ENCODE peak calls at places on chromosomes 2 and 18, in nine cellular contexts. One of them, this sample, is unnamed.
A peak's percentile ranks its signal among the peaks of the same experiment; 100 is the strongest.

GRCh38 chr2:100297511-100297910 is 24.8 kb downstream of the LONRF2 start:
- DNase-seq in tibial artery: no peak
- DNase-seq in H9: no peak
- DNase-seq in sigmoid colon: no peak
- DNase-seq in cardiac muscle cell: no peak
- DNase-seq in endothelial cell of umbilical vein: no peak
- DNase-seq in psoas muscle: no peak
- DNase-seq in breast epithelium: no peak
- DNase-seq in neural progenitor cell: no peak
- DNase-seq in this sample: no peak

GRCh38 chr2:3522851-3523481 is 3.6 kb upstream of the ADI1 start:
- DNase-seq in tibial artery: no peak
- DNase-seq in H9: no peak
- DNase-seq in sigmoid colon: peak; percentile 83
- DNase-seq in cardiac muscle cell: no peak
- DNase-seq in endothelial cell of umbilical vein: peak; percentile 75
- DNase-seq in psoas muscle: peak; percentile 49
- DNase-seq in breast epithelium: no peak
- DNase-seq in neural progenitor cell: no peak
- DNase-seq in this sample: peak; percentile 82

GRCh38 chr2:107751936-107752335 is 74.8 kb upstream of the RGPD4 start:
- DNase-seq in tibial artery: no peak
- DNase-seq in H9: no peak
- DNase-seq in sigmoid colon: no peak
- DNase-seq in cardiac muscle cell: no peak
- DNase-seq in endothelial cell of umbilical vein: no peak
- DNase-seq in psoas muscle: no peak
- DNase-seq in breast epithelium: no peak
- DNase-seq in neural progenitor cell: no peak
- DNase-seq in this sample: no peak

GRCh38 chr2:47616506-47616905 is 166.4 kb upstream of the MSH6 start:
- DNase-seq in tibial artery: no peak
- DNase-seq in H9: no peak
- DNase-seq in sigmoid colon: no peak
- DNase-seq in cardiac muscle cell: no peak
- DNase-seq in endothelial cell of umbilical vein: no peak
- DNase-seq in psoas muscle: no peak
- DNase-seq in breast epithelium: no peak
- DNase-seq in neural progenitor cell: peak; percentile 61
- DNase-seq in this sample: no peak

GRCh38 chr18:31241900-31242409 is 76.0 kb upstream of the DSG1 start:
- DNase-seq in tibial artery: no peak
- DNase-seq in H9: peak; percentile 67
- DNase-seq in sigmoid colon: no peak
- DNase-seq in cardiac muscle cell: peak; percentile 39
- DNase-seq in endothelial cell of umbilical vein: no peak
- DNase-seq in psoas muscle: no peak
- DNase-seq in breast epithelium: peak; percentile 70
- DNase-seq in neural progenitor cell: peak; percentile 71
- DNase-seq in this sample: no peak

GRCh38 chr2:74532222-74532621 is 2.5 kb downstream of the HTRA2 start:
- DNase-seq in tibial artery: no peak
- DNase-seq in H9: no peak
- DNase-seq in sigmoid colon: no peak
- DNase-seq in cardiac muscle cell: no peak
- DNase-seq in endothelial cell of umbilical vein: peak; percentile 45
- DNase-seq in psoas muscle: no peak
- DNase-seq in breast epithelium: no peak
- DNase-seq in neural progenitor cell: no peak
- DNase-seq in this sample: no peak

GRCh38 chr18:8231316-8231715 is 377.9 kb upstream of the RAB12 start:
- DNase-seq in tibial artery: no peak
- DNase-seq in H9: no peak
- DNase-seq in sigmoid colon: no peak
- DNase-seq in cardiac muscle cell: no peak
- DNase-seq in endothelial cell of umbilical vein: no peak
- DNase-seq in psoas muscle: no peak
- DNase-seq in breast epithelium: no peak
- DNase-seq in neural progenitor cell: no peak
- DNase-seq in this sample: no peak

GRCh38 chr2:132936261-132936660 is 266.3 kb upstream of the LYPD1 start:
- DNase-seq in tibial artery: no peak
- DNase-seq in H9: no peak
- DNase-seq in sigmoid colon: no peak
- DNase-seq in cardiac muscle cell: no peak
- DNase-seq in endothelial cell of umbilical vein: peak; percentile 28
- DNase-seq in psoas muscle: no peak
- DNase-seq in breast epithelium: no peak
- DNase-seq in neural progenitor cell: no peak
- DNase-seq in this sample: no peak

GRCh38 chr2:2566396-2567323 is 235.6 kb upstream of the MYT1L start:
- DNase-seq in tibial artery: no peak
- DNase-seq in H9: no peak
- DNase-seq in sigmoid colon: no peak
- DNase-seq in cardiac muscle cell: no peak
- DNase-seq in endothelial cell of umbilical vein: no peak
- DNase-seq in psoas muscle: no peak
- DNase-seq in breast epithelium: no peak
- DNase-seq in neural progenitor cell: no peak
- DNase-seq in this sample: no peak

GRCh38 chr2:11659866-11660265 is 10.1 kb downstream of the NTSR2 start:
- DNase-seq in tibial artery: no peak
- DNase-seq in H9: no peak
- DNase-seq in sigmoid colon: peak; percentile 21
- DNase-seq in cardiac muscle cell: no peak
- DNase-seq in endothelial cell of umbilical vein: no peak
- DNase-seq in psoas muscle: no peak
- DNase-seq in breast epithelium: no peak
- DNase-seq in neural progenitor cell: no peak
- DNase-seq in this sample: no peak

GRCh38 chr2:18971628-18972027 is 382.3 kb upstream of the NT5C1B start:
- DNase-seq in tibial artery: no peak
- DNase-seq in H9: no peak
- DNase-seq in sigmoid colon: no peak
- DNase-seq in cardiac muscle cell: no peak
- DNase-seq in endothelial cell of umbilical vein: no peak
- DNase-seq in psoas muscle: no peak
- DNase-seq in breast epithelium: no peak
- DNase-seq in neural progenitor cell: no peak
- DNase-seq in this sample: no peak

GRCh38 chr2:216548901-216549321 is 50.3 kb downstream of the RPL37A start:
- DNase-seq in tibial artery: peak; percentile 49
- DNase-seq in H9: no peak
- DNase-seq in sigmoid colon: peak; percentile 70
- DNase-seq in cardiac muscle cell: no peak
- DNase-seq in endothelial cell of umbilical vein: no peak
- DNase-seq in psoas muscle: no peak
- DNase-seq in breast epithelium: peak; percentile 76
- DNase-seq in neural progenitor cell: no peak
- DNase-seq in this sample: no peak

DNA sequence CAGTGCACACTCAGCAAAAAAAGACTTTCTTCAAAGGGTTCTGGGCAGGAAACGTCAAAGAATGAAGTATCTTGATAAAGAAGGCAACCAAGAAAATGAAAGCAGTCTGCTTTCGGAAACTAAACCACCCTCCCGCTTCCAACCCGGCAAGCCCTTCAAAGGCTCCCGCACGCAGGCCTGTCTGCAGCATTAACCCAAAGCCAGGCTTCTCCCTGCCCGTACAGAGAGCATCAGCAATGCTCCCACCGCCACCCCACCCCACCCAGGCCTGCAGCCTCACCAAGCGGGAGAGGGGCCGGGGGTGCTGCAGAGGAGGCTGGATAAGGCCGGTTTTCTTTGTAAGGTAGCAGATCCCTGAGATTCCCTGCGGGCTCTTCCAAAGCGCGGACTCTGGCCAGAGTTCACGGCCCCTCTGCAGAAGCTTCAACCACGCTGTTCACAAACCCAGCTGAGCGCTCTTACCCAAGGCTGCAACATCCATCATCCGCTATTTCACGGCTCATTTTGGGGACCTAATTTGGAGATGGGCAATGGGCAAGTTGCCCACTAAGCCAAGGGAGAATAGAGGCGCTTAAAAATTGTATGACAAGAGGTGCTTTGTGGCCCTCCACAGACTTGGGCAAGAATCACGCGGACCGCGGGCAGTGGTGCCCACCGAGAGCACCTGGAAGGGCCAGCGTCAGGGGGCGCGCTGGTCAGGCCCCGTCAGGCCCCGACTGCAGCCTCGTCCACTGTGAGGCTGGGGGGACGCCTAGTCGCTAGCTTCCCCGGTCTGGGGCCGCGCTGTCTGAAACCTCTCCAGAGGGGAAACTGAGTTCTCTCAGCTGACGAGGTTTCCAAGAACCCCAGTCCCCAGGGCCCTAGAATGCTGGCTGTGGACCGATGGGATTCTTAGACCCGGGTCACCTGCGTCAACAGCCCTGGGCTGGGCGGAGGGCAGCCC is 225.4 kb upstream of the ID2 start:
- DNase-seq in tibial artery: no peak
- DNase-seq in H9: no peak
- DNase-seq in sigmoid colon: peak; percentile 54
- DNase-seq in cardiac muscle cell: no peak
- DNase-seq in endothelial cell of umbilical vein: no peak
- DNase-seq in psoas muscle: no peak
- DNase-seq in breast epithelium: no peak
- DNase-seq in neural progenitor cell: no peak
- DNase-seq in this sample: no peak
- H3K27ac ChIP-seq in tibial artery: no peak overlapping the region
- H3K27ac ChIP-seq in H9: no peak overlapping the region
- H3K27ac ChIP-seq in sigmoid colon: no peak overlapping the region
- H3K27ac ChIP-seq in cardiac muscle cell: no peak overlapping the region
- H3K27ac ChIP-seq in endothelial cell of umbilical vein: no peak overlapping the region
- H3K27ac ChIP-seq in psoas muscle: no peak overlapping the region
- H3K27ac ChIP-seq in breast epithelium: no peak overlapping the region
- H3K27ac ChIP-seq in neural progenitor cell: no peak overlapping the region
- H3K27ac ChIP-seq in this sample: no peak overlapping the region

GRCh38 chr18:77090546-77091200 is 41.9 kb downstream of the MBP start:
- DNase-seq in tibial artery: no peak
- DNase-seq in H9: no peak
- DNase-seq in sigmoid colon: no peak
- DNase-seq in cardiac muscle cell: no peak
- DNase-seq in endothelial cell of umbilical vein: no peak
- DNase-seq in psoas muscle: no peak
- DNase-seq in breast epithelium: no peak
- DNase-seq in neural progenitor cell: no peak
- DNase-seq in this sample: no peak

GRCh38 chr18:77093584-77093983 is 39.0 kb downstream of the MBP start:
- DNase-seq in tibial artery: no peak
- DNase-seq in H9: no peak
- DNase-seq in sigmoid colon: no peak
- DNase-seq in cardiac muscle cell: no peak
- DNase-seq in endothelial cell of umbilical vein: no peak
- DNase-seq in psoas muscle: no peak
- DNase-seq in breast epithelium: no peak
- DNase-seq in neural progenitor cell: no peak
- DNase-seq in this sample: no peak

GRCh38 chr18:77091366-77091765 is 41.2 kb downstream of the MBP start:
- DNase-seq in tibial artery: no peak
- DNase-seq in H9: no peak
- DNase-seq in sigmoid colon: no peak
- DNase-seq in cardiac muscle cell: no peak
- DNase-seq in endothelial cell of umbilical vein: no peak
- DNase-seq in psoas muscle: no peak
- DNase-seq in breast epithelium: no peak
- DNase-seq in neural progenitor cell: no peak
- DNase-seq in this sample: peak; percentile 40

GRCh38 chr18:77092104-77093066 is 40.2 kb downstream of the MBP start:
- DNase-seq in tibial artery: no peak
- DNase-seq in H9: no peak
- DNase-seq in sigmoid colon: no peak
- DNase-seq in cardiac muscle cell: no peak
- DNase-seq in endothelial cell of umbilical vein: no peak
- DNase-seq in psoas muscle: peak; percentile 69
- DNase-seq in breast epithelium: no peak
- DNase-seq in neural progenitor cell: no peak
- DNase-seq in this sample: no peak

DNA sequence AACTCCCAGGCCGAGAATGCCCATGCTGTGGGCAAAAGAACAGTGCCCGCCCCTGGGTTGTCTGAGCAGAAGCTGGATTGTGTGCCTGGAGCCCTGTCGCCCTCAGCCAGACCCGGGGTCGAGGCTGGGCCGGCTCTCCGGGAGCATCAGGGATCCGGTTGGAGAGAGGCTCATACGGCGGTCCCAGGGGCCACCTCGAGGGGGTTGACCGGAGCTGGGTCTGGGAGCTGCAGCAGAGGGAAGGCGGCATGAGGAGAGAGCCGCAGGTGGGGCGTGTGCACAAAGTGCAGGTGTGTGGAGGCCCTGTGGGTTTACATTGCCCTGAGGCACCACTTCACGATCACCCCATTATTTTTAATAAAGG is 39.5 kb downstream of the MBP start:
- DNase-seq in tibial artery: no peak
- DNase-seq in H9: no peak
- DNase-seq in sigmoid colon: no peak
- DNase-seq in cardiac muscle cell: no peak
- DNase-seq in endothelial cell of umbilical vein: no peak
- DNase-seq in psoas muscle: no peak
- DNase-seq in breast epithelium: no peak
- DNase-seq in neural progenitor cell: no peak
- DNase-seq in this sample: no peak
- H3K4me1 ChIP-seq in tibial artery: no peaks in the 10 kb centered on the region
- H3K4me1 ChIP-seq in H9: peaks cover 5% of the 10 kb centered on the region
- H3K4me1 ChIP-seq in sigmoid colon: peaks cover 14% of the 10 kb centered on the region
- H3K4me1 ChIP-seq in cardiac muscle cell: no peaks in the 10 kb centered on the region
- H3K4me1 ChIP-seq in endothelial cell of umbilical vein: no peaks in the 10 kb centered on the region
- H3K4me1 ChIP-seq in psoas muscle: peaks cover 62% of the 10 kb centered on the region
- H3K4me1 ChIP-seq in breast epithelium: no peaks in the 10 kb centered on the region
- H3K4me1 ChIP-seq in neural progenitor cell: peaks cover 9% of the 10 kb centered on the region
- H3K4me1 ChIP-seq in this sample: peaks cover 1% of the 10 kb centered on the region

DNA sequence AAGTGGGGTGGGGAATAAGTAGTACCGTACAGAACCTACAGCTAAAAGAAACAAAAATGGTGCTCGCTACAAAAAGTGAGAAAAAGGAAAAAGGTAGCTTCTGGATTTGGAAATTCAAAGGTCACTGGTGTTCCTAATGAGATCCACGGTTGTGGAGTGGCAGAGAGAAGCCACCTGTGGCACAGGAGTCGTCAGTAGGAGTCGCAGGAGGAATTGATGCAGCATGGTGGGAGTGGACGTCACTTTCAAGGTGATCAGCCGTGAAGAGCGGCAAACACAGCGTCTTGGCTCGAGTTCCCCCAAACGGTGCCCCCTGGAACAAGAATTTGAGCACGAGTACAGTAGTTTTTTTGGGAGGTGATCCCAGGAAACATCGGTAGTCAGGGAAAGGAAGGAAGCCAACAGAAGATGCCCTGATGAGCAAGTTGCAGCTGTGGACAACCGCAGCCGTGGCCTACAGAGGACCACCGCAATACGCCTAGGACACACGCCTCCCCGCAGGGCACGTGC is 1.4 kb upstream of the TTL start:
- DNase-seq in tibial artery: no peak
- DNase-seq in H9: no peak
- DNase-seq in sigmoid colon: no peak
- DNase-seq in cardiac muscle cell: no peak
- DNase-seq in endothelial cell of umbilical vein: peak; percentile 7
- DNase-seq in psoas muscle: no peak
- DNase-seq in breast epithelium: no peak
- DNase-seq in neural progenitor cell: peak; percentile 22
- DNase-seq in this sample: no peak
- H3K27ac ChIP-seq in tibial artery: peak overlapping the region; percentile 80
- H3K27ac ChIP-seq in H9: no peak overlapping the region
- H3K27ac ChIP-seq in sigmoid colon: peak overlapping the region; percentile 84
- H3K27ac ChIP-seq in cardiac muscle cell: no peak overlapping the region
- H3K27ac ChIP-seq in endothelial cell of umbilical vein: no peak overlapping the region
- H3K27ac ChIP-seq in psoas muscle: no peak overlapping the region
- H3K27ac ChIP-seq in breast epithelium: peak overlapping the region; percentile 81
- H3K27ac ChIP-seq in neural progenitor cell: no peak overlapping the region
- H3K27ac ChIP-seq in this sample: peak overlapping the region; percentile 83

GRCh38 chr2:105376010-105376409 is 22.8 kb downstream of the FHL2 start:
- DNase-seq in tibial artery: no peak
- DNase-seq in H9: no peak
- DNase-seq in sigmoid colon: no peak
- DNase-seq in cardiac muscle cell: no peak
- DNase-seq in endothelial cell of umbilical vein: peak; percentile 6
- DNase-seq in psoas muscle: no peak
- DNase-seq in breast epithelium: peak; percentile 64
- DNase-seq in neural progenitor cell: no peak
- DNase-seq in this sample: no peak
- H3K4me1 ChIP-seq in tibial artery: peaks cover 34% of the 10 kb centered on the region
- H3K4me1 ChIP-seq in H9: no peaks in the 10 kb centered on the region
- H3K4me1 ChIP-seq in sigmoid colon: peaks cover 16% of the 10 kb centered on the region
- H3K4me1 ChIP-seq in cardiac muscle cell: peaks cover 63% of the 10 kb centered on the region
- H3K4me1 ChIP-seq in endothelial cell of umbilical vein: peaks cover 69% of the 10 kb centered on the region
- H3K4me1 ChIP-seq in psoas muscle: peaks cover 78% of the 10 kb centered on the region
- H3K4me1 ChIP-seq in breast epithelium: peaks cover 23% of the 10 kb centered on the region
- H3K4me1 ChIP-seq in neural progenitor cell: no peaks in the 10 kb centered on the region
- H3K4me1 ChIP-seq in this sample: peaks cover 2% of the 10 kb centered on the region

This sample was measured in ascending aorta.